ENCODE peak calls at places on chromosome 22, in nine cellular contexts. J is prostate gland; W is Caco-2; F is body of pancreas; S is PC-3; I is naive thymus-derived CD4-positive, alpha-beta T cell; B is A549; U is IMR-90; E is neuronal stem cell. N is an unnamed sample.

GRCh38 chr22:25903294-25903693 is 161.3 kb downstream of the MYO18B start:
- DNase-seq in U (no peak), S (no peak), J (no peak), F (no peak), E (peak; percentile 15), I (no peak), B (no peak), W (no peak), N (no peak)

GRCh38 chr22:38751422-38752346 is 4.1 kb downstream of the SUN2 start:
- DNase-seq in E (no peak), W (no peak), U (no peak), F (peak; percentile 41), S (no peak), J (peak; percentile 89), I (peak; percentile 90), B (no peak), N (no peak)

GRCh38 chr22:46029036-46029435 is 52.1 kb upstream of the WNT7B start:
- DNase-seq in W (no peak), S (no peak), E (no peak), B (no peak), J (no peak), I (no peak), U (no peak), F (peak; percentile 3), N (no peak)

GRCh38 chr22:50717709-50718351 is 20.2 kb upstream of the ACR start:
- DNase-seq in J (no peak), F (no peak), U (no peak), W (no peak), B (no peak), E (no peak), I (no peak), S (no peak), N (no peak)

GRCh38 chr22:19478466-19479357 is at the start of gene UFD1:
- DNase-seq in B (peak; percentile 40), F (peak; percentile 88), U (peak; percentile 81), S (peak; percentile 63), I (peak; percentile 33), E (peak; percentile 81), J (peak; percentile 71), W (peak; percentile 84), N (peak; percentile 93)

GRCh38 chr22:32050678-32051515 is 7.8 kb downstream of the SLC5A1 start:
- DNase-seq in J (peak; percentile 90), S (peak; percentile 88), U (peak; percentile 79), E (no peak), W (peak; percentile 38), F (peak; percentile 38), I (peak; percentile 2), B (peak; percentile 40), N (peak; percentile 58)

GRCh38 chr22:42261266-42261665 is 9.2 kb downstream of the TCF20 start:
- DNase-seq in I (no peak), J (no peak), F (no peak), W (no peak), U (peak; percentile 72), B (no peak), S (no peak), E (no peak), N (no peak)

GRCh38 chr22:46557736-46558480 is 20.5 kb upstream of the CELSR1 start:
- DNase-seq in U (no peak), S (no peak), I (no peak), F (peak; percentile 44), B (no peak), E (no peak), J (peak; percentile 59), W (peak; percentile 26), N (no peak)

GRCh38 chr22:19598054-19598855 is 74.0 kb upstream of the CLDN5 start:
- DNase-seq in F (no peak), U (no peak), E (no peak), I (peak; percentile 57), B (no peak), S (peak; percentile 43), J (no peak), W (no peak), N (no peak)

GRCh38 chr22:30485362-30485988 is 13.7 kb upstream of the SEC14L3 start:
- DNase-seq in S (peak; percentile 59), E (peak; percentile 53), F (peak; percentile 68), W (peak; percentile 62), J (peak; percentile 53), B (peak; percentile 84), I (peak; percentile 65), U (peak; percentile 33), N (peak; percentile 50)

GRCh38 chr22:38645430-38645829 is 10.8 kb downstream of the FAM227A start:
- DNase-seq in U (no peak), B (no peak), W (no peak), F (no peak), J (peak; percentile 16), E (no peak), I (no peak), S (no peak), N (no peak)

GRCh38 chr22:30572840-30573593 is 1.4 kb downstream of the GAL3ST1 start:
- DNase-seq in B (peak; percentile 33), I (no peak), U (no peak), W (no peak), J (no peak), E (no peak), S (no peak), F (peak; percentile 40), N (no peak)

DNA sequence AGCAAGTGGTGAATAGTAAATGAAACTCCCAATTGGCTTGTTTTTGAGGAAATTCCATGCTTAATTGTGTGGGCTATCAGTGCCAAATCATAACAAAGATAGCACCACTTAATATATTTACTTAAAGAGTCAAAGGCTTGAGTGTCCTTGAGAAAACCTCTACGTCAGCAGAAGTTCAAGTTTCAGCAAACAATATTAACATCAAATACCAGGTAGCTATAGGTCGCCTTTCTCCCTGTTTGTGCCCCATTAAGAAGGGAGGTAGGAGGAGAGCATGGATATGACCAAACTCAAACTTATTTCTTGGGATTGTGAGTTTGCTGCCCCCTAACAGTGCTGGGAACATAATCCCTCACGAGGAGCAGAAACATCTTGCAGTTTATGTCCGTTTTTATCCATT is 105.6 kb upstream of the SYN3 start:
- DNase-seq in S (no peak), J (no peak), W (no peak), B (no peak), E (no peak), I (no peak), U (no peak), F (no peak), N (no peak)
- H3K4me1 ChIP-seq in S (no peaks in the 10 kb centered on the region), J (no peaks in the 10 kb centered on the region), W (no peaks in the 10 kb centered on the region), B (no peaks in the 10 kb centered on the region), E (no peaks in the 10 kb centered on the region), I (no peaks in the 10 kb centered on the region), U (no peaks in the 10 kb centered on the region), F (peaks cover 14% of the 10 kb centered on the region), N (no peaks in the 10 kb centered on the region)

DNA sequence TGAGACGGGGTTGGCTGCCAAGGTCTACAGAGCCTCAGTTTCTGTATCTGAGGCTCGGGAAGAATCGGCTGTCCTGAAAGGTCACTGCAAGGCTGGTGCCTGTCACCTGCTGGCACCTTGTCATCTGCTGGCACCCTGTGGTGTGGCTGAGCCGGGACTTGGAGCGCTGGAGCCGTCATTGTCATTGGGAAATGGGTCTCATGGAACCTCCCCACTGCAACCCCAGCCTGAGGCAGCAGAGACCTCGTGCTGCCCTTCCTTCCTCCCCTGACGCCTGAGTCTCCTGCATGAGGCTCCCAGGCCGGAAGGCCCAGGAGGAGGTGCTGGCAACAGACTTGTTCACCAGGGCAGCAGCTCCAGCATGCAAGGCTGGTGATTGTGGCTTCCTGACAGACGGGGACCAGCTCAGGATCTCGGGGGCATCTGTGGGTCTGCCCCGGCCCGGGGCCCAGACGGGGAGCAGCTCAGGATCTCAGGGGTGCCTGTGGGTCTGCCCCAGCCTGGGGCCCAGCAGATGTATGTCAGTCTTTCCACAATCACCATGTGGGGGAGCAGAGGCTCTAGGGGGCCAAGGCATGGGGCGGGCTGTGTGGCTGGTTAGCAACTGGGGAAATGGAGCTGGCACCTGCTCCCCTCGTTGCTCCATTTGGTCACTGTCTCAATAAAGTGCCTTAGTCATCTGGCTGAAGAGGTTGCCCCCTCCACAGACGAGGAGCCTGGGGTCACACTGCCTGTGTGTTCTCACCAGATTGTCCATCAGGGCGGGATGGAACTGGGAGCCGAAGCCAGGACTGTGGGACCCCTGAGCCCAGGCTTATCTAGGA is 668.7 kb downstream of the BRD1 start:
- DNase-seq in F (no peak), I (no peak), B (no peak), U (no peak), E (no peak), J (no peak), S (no peak), W (no peak), N (no peak)
- H3K4me1 ChIP-seq in F (no peaks in the 10 kb centered on the region), I (no peaks in the 10 kb centered on the region), B (no peaks in the 10 kb centered on the region), U (no peaks in the 10 kb centered on the region), E (peaks cover 3% of the 10 kb centered on the region), J (no peaks in the 10 kb centered on the region), S (no peaks in the 10 kb centered on the region), W (no peaks in the 10 kb centered on the region), N (no peaks in the 10 kb centered on the region)

DNA sequence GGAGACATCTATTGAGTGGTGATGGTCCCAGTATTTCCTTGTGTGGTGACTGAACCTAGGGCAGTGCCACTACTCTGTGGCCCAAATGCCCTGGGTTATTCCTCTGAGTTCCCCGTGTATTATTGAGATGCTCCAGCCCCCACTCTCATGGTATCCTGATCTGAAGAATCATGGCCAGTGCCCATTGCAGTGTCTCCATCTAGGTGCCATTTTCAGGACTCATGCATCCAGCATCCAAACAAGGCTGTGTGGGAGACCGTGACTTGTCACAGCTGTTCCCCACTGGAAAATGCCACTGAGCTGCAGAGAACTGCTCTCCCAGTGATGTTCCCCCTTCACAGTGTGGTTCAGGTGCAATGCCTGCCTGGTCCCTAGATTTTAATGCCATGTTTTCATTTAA is 24.7 kb downstream of the GGTLC2 start:
- DNase-seq in J (no peak), B (no peak), E (no peak), I (no peak), S (no peak), F (no peak), W (no peak), U (no peak), N (no peak)
- H3K4me1 ChIP-seq in J (no peaks in the 10 kb centered on the region), B (no peaks in the 10 kb centered on the region), E (no peaks in the 10 kb centered on the region), I (no peaks in the 10 kb centered on the region), S (no peaks in the 10 kb centered on the region), F (no peaks in the 10 kb centered on the region), W (no peaks in the 10 kb centered on the region), U (no peaks in the 10 kb centered on the region), N (no peaks in the 10 kb centered on the region)

GRCh38 chr22:17988800-17989513 is 35.4 kb downstream of the MICAL3 start:
- DNase-seq in B (no peak), I (no peak), W (no peak), E (no peak), S (no peak), J (no peak), F (no peak), U (no peak), N (no peak)
- H3K4me1 ChIP-seq in B (peaks cover 62% of the 10 kb centered on the region), I (no peaks in the 10 kb centered on the region), W (no peaks in the 10 kb centered on the region), E (peaks cover 4% of the 10 kb centered on the region), S (peaks cover 29% of the 10 kb centered on the region), J (no peaks in the 10 kb centered on the region), F (peaks cover under 1% of the 10 kb centered on the region), U (peaks cover 24% of the 10 kb centered on the region), N (peaks cover 51% of the 10 kb centered on the region)

DNA sequence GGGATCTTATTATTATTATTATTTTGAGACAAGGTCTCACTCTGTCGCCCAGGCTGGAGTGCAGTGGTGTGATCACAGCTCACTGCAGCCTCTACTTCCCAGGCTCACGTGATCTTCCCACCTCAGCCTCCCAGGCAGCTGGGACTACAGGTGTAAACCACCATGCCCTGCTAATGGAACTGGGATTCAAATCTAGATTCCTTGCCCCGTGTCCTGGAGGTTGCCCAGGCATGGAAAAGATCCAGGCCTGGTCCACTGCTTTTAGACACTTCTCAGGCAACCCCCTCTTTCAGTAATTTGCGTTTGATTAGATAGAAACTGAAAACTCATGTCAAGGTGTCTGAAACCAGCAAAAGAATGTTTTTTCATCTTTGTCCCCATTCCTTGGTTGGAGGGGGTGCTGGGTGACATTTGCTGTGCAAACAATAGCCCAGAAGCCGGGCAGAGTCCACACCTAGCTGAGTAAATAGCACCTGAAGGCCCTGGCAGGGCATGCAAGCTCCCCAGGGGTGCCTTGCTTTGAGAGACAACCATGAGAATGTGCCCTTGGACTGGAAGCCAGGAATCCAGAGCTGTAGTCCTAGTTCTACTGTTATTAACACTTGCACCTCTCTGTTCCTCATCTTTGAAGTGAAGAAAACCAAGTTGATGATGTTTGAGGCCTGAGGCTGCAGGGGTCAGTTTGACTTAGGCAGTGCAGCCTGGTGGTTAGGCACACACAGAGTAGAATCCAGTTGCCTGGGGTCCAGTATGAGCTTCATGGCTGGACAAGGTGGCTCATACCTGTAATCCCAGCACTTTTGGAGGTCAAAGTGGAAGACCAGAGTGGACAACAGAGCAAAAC is 19.1 kb upstream of the XBP1 start:
- DNase-seq in J (peak; percentile 35), E (no peak), F (peak; percentile 95), U (no peak), I (no peak), B (no peak), S (peak; percentile 12), W (peak; percentile 93), N (no peak)
- H3K4me1 ChIP-seq in J (peaks cover 29% of the 10 kb centered on the region), E (peaks cover 8% of the 10 kb centered on the region), F (peaks cover 99% of the 10 kb centered on the region), U (no peaks in the 10 kb centered on the region), I (peaks cover 60% of the 10 kb centered on the region), B (peaks cover 45% of the 10 kb centered on the region), S (peaks cover 19% of the 10 kb centered on the region), W (peaks cover 90% of the 10 kb centered on the region), N (peaks cover 2% of the 10 kb centered on the region)

N was measured in mesenchymal stem cell.